ENCODE peak calls at places on chromosomes 4 and X, in nine cellular contexts. I is CD8-positive, alpha-beta T cell; W is stimulated activated CD4-positive, alpha-beta T cell treated with anti-CD3 and anti-CD28 coated beads, Interleukin-1b, Interleukin-23, amount 100 ng/mL, for 24 hours; B is iPS-NIHi11; J is pancreas; Q is Daoy; M is activated gamma-delta T cell treated with Interleukin-2 at 50 U/mL for 16 hours; H is NCI-H1694; C is cardiac septum. Z is an unnamed sample.

GRCh38 chrX:139113682-139114081 is 402.2 kb upstream of the FGF13 start:
- DNase-seq in H (no peak), W (no peak), C (no peak), I (no peak), B (no peak), M (no peak), J (no peak), Q (peak; percentile 13), Z (no peak)

GRCh38 chr4:56049428-56050212 is 100.9 kb downstream of the CEP135 start:
- DNase-seq in B (peak; percentile 61), H (no peak), I (no peak), C (no peak), Q (peak; percentile 32), J (peak; percentile 21), M (no peak), W (no peak), Z (peak; percentile 94)

GRCh38 chr4:154877110-154877760 is 96.2 kb downstream of the RBM46 start:
- DNase-seq in H (no peak), Q (no peak), J (no peak), I (no peak), C (no peak), M (no peak), B (no peak), W (no peak), Z (peak; percentile 8)

GRCh38 chrX:131704136-131704695 is 160.3 kb downstream of the OR13H1 start:
- DNase-seq in H (peak; percentile 80), B (no peak), J (peak; percentile 78), C (peak; percentile 91), M (peak; percentile 89), W (peak; percentile 82), I (no peak), Q (peak; percentile 47), Z (no peak)

GRCh38 chrX:154446430-154446829 is 2.5 kb downstream of the FAM50A start:
- DNase-seq in C (no peak), Q (no peak), H (no peak), I (no peak), W (no peak), B (no peak), M (no peak), J (no peak), Z (no peak)

GRCh38 chr4:149223659-149224058 is 592.0 kb downstream of the IQCM start:
- DNase-seq in H (no peak), Q (no peak), C (no peak), I (no peak), J (no peak), M (no peak), W (no peak), B (no peak), Z (no peak)

GRCh38 chrX:19852014-19853005 is 35.1 kb downstream of the SH3KBP1 start:
- DNase-seq in B (no peak), M (no peak), Q (peak; percentile 30), C (no peak), I (no peak), W (no peak), J (no peak), H (no peak), Z (no peak)

GRCh38 chrX:17564689-17565409 is 172.4 kb upstream of the SCML1 start:
- DNase-seq in W (no peak), Q (no peak), B (no peak), J (no peak), M (no peak), H (no peak), C (no peak), I (no peak), Z (no peak)

GRCh38 chr4:143616771-143617170 is 83.7 kb downstream of the FREM3 start:
- DNase-seq in M (no peak), Q (peak; percentile 2), W (no peak), B (no peak), C (no peak), J (no peak), I (no peak), H (no peak), Z (no peak)

GRCh38 chrX:39716802-39717540 is 380.8 kb downstream of the BCOR start:
- DNase-seq in C (no peak), I (no peak), M (no peak), Q (no peak), B (no peak), J (no peak), W (no peak), H (no peak), Z (no peak)

GRCh38 chr4:42906906-42907774 is 14.6 kb downstream of the GRXCR1 start:
- DNase-seq in H (no peak), M (no peak), B (no peak), W (no peak), C (no peak), Q (peak; percentile 10), J (peak; percentile 17), I (no peak), Z (no peak)

GRCh38 chr4:7322166-7322991 is 112.4 kb downstream of the PSAPL1 start:
- DNase-seq in Q (no peak), C (no peak), J (peak; percentile 12), B (peak; percentile 54), M (no peak), H (no peak), I (no peak), W (no peak), Z (no peak)

GRCh38 chrX:57453901-57454300 is 137.9 kb upstream of the ZXDB start:
- DNase-seq in B (peak; percentile 23), J (no peak), M (no peak), W (peak; percentile 2), H (no peak), Q (no peak), C (no peak), I (no peak), Z (peak; percentile 42)

GRCh38 chr4:98314791-98315565 is 53.8 kb downstream of the RAP1GDS1 start:
- DNase-seq in I (no peak), H (no peak), C (no peak), Q (no peak), M (no peak), W (no peak), B (no peak), J (no peak), Z (no peak)

GRCh38 chrX:132044953-132045352 is 21.9 kb downstream of the STK26 start:
- DNase-seq in M (no peak), C (no peak), B (no peak), J (no peak), W (no peak), I (no peak), H (no peak), Q (peak; percentile 12), Z (peak; percentile 52)

GRCh38 chr4:52711271-52711670 is 40.0 kb downstream of the ERVMER34-1 start:
- DNase-seq in C (no peak), Q (no peak), I (no peak), H (no peak), M (no peak), B (no peak), W (no peak), J (no peak), Z (peak; percentile 18)

GRCh38 chr4:118974758-118975157 is 86.1 kb downstream of the SYNPO2 start:
- DNase-seq in C (no peak), Q (peak; percentile 3), W (no peak), H (no peak), I (no peak), B (no peak), J (no peak), M (no peak), Z (no peak)

GRCh38 chrX:103477496-103477895 is 41.8 kb downstream of the RAB40A start:
- DNase-seq in M (no peak), I (no peak), B (no peak), C (no peak), J (no peak), W (no peak), Q (no peak), H (no peak), Z (no peak)

GRCh38 chrX:2512501-2512900 is 11.7 kb upstream of the DHRSX start:
- DNase-seq in Q (no peak), I (no peak), W (no peak), H (no peak), M (no peak), B (no peak), C (peak; percentile 9), J (no peak), Z (no peak)

GRCh38 chr4:158290912-158291311 is 80.6 kb downstream of the TMEM144 start:
- DNase-seq in J (no peak), W (no peak), M (no peak), I (no peak), Q (no peak), H (no peak), B (no peak), C (no peak), Z (no peak)

GRCh38 chr4:113502476-113502875 is 259.1 kb downstream of the CAMK2D start:
- DNase-seq in M (no peak), I (no peak), W (no peak), Q (no peak), H (no peak), C (no peak), B (no peak), J (no peak), Z (no peak)

GRCh38 chr4:122577808-122578781 is 42.8 kb downstream of the IL21 start:
- DNase-seq in W (peak; percentile 40), Q (peak; percentile 11), M (peak; percentile 49), H (peak; percentile 2), C (no peak), J (no peak), B (peak; percentile 65), I (peak; percentile 32), Z (peak; percentile 25)

GRCh38 chr4:137000432-137000831 is 531.9 kb downstream of the PCDH18 start:
- DNase-seq in I (no peak), M (no peak), Q (no peak), B (no peak), H (peak; percentile 2), C (no peak), J (no peak), W (no peak), Z (no peak)

GRCh38 chr4:11338990-11339782 is 89.5 kb downstream of the HS3ST1 start:
- DNase-seq in J (no peak), C (no peak), H (no peak), Q (no peak), W (no peak), B (no peak), M (no peak), I (no peak), Z (no peak)

GRCh38 chr4:20773144-20773997 is 73.1 kb downstream of the PACRGL start:
- DNase-seq in I (no peak), W (no peak), J (peak; percentile 22), H (peak; percentile 12), B (peak; percentile 76), Q (peak; percentile 34), C (no peak), M (no peak), Z (peak; percentile 32)

GRCh38 chrX:38860106-38861013 is 59.1 kb downstream of the MID1IP1 start:
- DNase-seq in B (no peak), J (no peak), Q (no peak), W (no peak), M (no peak), I (no peak), H (no peak), C (no peak), Z (no peak)

GRCh38 chrX:85244411-85245210 is 820 bp downstream of the ZNF711 start:
- DNase-seq in M (no peak), W (no peak), I (no peak), H (peak; percentile 48), B (peak; percentile 7), C (no peak), J (peak; percentile 15), Q (peak; percentile 17), Z (peak; percentile 52)

GRCh38 chrX:22095306-22095705 is 63.2 kb downstream of the PHEX start:
- DNase-seq in Q (peak; percentile 28), B (no peak), I (no peak), J (no peak), C (no peak), H (no peak), M (no peak), W (no peak), Z (no peak)